ENCODE peak calls at places on chromosomes 5 and 9, in seven cellular contexts. G, F, D, M, S, Y and U are unnamed samples.
A peak's percentile ranks its signal among the peaks of the same experiment; 100 is the strongest.

GRCh38 chr5:6396836-6397535 is 18.6 kb upstream of the MED10 start:
- DNase-seq in G (no peak), F (no peak), D (no peak), M (no peak), S (no peak), Y (no peak), U (no peak)

GRCh38 chr5:157651623-157652376 is 438 bp downstream of the SOX30 start:
- DNase-seq in G (peak; percentile 38), F (no peak), D (peak; percentile 86), M (peak; percentile 87), S (peak; percentile 16), Y (no peak), U (peak; percentile 79)

GRCh38 chr5:133482033-133482432 is 130.3 kb downstream of the FSTL4 start:
- DNase-seq in G (no peak), F (no peak), D (no peak), M (no peak), S (no peak), Y (no peak), U (no peak)

GRCh38 chr9:83959061-83959460 is 21.0 kb downstream of the HNRNPK start:
- DNase-seq in G (no peak), F (no peak), D (no peak), M (no peak), S (no peak), Y (no peak), U (no peak)

GRCh38 chr9:95822583-95823431 is 52.7 kb upstream of the ERCC6L2 start:
- DNase-seq in G (no peak), F (no peak), D (no peak), M (no peak), S (no peak), Y (no peak), U (no peak)

GRCh38 chr9:121447341-121447834 is 52.3 kb downstream of the GGTA1 start:
- DNase-seq in G (no peak), F (no peak), D (no peak), M (no peak), S (no peak), Y (no peak), U (no peak)

GRCh38 chr9:28234899-28235277 is 661.6 kb upstream of the C9orf72 start:
- DNase-seq in G (no peak), F (no peak), D (no peak), M (no peak), S (no peak), Y (no peak), U (no peak)

GRCh38 chr5:56279979-56280378 is 46.8 kb upstream of the ANKRD55 start:
- DNase-seq in G (no peak), F (no peak), D (no peak), M (no peak), S (no peak), Y (no peak), U (no peak)

GRCh38 chr9:133888048-133888778 is 103.9 kb downstream of the VAV2 start:
- DNase-seq in G (no peak), F (no peak), D (no peak), M (no peak), S (no peak), Y (no peak), U (no peak)

GRCh38 chr9:69174645-69175487 is 789 bp downstream of the TJP2 start:
- DNase-seq in G (peak; percentile 32), F (peak; percentile 57), D (peak; percentile 21), M (no peak), S (peak; percentile 66), Y (no peak), U (peak; percentile 68)

GRCh38 chr9:72971411-72971810 is 18.6 kb upstream of the ALDH1A1 start:
- DNase-seq in G (no peak), F (no peak), D (no peak), M (no peak), S (no peak), Y (no peak), U (no peak)

GRCh38 chr9:121652037-121652837 is 803 bp downstream of the DAB2IP start:
- DNase-seq in G (no peak), F (no peak), D (peak; percentile 51), M (no peak), S (peak; percentile 49), Y (no peak), U (no peak)

GRCh38 chr5:142841511-142842255 is 71.5 kb downstream of the ARHGAP26 start:
- DNase-seq in G (no peak), F (peak; percentile 47), D (no peak), M (peak; percentile 69), S (peak; percentile 36), Y (no peak), U (peak; percentile 79)

GRCh38 chr5:26193626-26194025 is 844.8 kb downstream of the CDH9 start:
- DNase-seq in G (no peak), F (no peak), D (no peak), M (no peak), S (no peak), Y (no peak), U (no peak)

GRCh38 chr5:142720561-142721275 is 34.8 kb upstream of the FGF1 start:
- DNase-seq in G (no peak), F (no peak), D (peak; percentile 58), M (peak; percentile 76), S (no peak), Y (no peak), U (no peak)

GRCh38 chr5:128669803-128670202 is 131.8 kb upstream of the FBN2 start:
- DNase-seq in G (no peak), F (no peak), D (no peak), M (no peak), S (no peak), Y (no peak), U (no peak)

GRCh38 chr5:128665747-128666355 is 127.8 kb upstream of the FBN2 start:
- DNase-seq in G (no peak), F (no peak), D (no peak), M (no peak), S (no peak), Y (no peak), U (no peak)

GRCh38 chr5:128667751-128668150 is 129.7 kb upstream of the FBN2 start:
- DNase-seq in G (no peak), F (no peak), D (no peak), M (no peak), S (no peak), Y (no peak), U (no peak)

GRCh38 chr5:128668921-128669320 is 130.9 kb upstream of the FBN2 start:
- DNase-seq in G (no peak), F (no peak), D (no peak), M (no peak), S (no peak), Y (no peak), U (no peak)

DNA sequence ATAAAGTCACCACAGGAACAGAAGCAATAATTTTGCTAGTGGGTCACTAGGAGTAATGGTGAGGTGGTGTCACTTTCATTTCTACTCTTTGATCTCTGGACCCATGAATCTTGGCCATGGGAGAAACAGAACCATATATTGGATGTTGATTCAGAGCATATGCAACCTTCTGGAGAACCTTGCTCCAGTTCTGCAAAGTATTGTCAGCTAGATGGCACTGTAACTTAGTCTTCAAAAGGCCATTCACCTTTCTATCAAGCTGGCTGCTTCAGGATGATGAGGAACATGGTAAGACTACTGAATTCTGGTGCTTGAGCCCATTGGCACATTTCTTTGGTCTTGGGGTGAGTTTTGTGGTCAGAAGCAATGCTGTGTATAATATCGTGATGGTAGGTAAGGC is 129.1 kb upstream of the FBN2 start:
- DNase-seq in G (no peak), F (no peak), D (no peak), M (no peak), S (no peak), Y (no peak), U (no peak)
- TF ChIP-seq CTCF in G (no peak), F (no peak), D (no peak), M (no peak), S (no peak), Y (peak; percentile 23), U (no peak)

DNA sequence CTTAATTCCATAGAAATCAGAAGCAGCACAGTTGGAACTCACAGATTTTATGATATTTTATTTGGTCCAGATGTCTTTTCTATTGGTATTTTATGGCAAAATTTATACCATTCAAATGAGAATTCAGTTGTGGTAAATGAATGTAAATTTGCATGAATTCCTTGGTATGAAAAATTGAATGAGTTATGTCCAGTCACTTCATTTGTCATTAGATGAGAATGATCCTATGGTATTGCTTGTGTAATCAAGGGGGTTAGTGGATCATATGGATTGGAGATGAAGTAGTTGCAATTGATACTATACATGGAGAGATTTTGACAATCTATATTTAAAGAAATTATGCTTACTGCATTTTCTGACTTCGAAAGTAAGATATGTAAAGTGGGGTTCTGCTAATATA is 188.1 kb downstream of the KDM4C start:
- DNase-seq in G (no peak), F (no peak), D (no peak), M (no peak), S (no peak), Y (no peak), U (no peak)
- TF ChIP-seq POLR2A in G (no peak), F (no peak), D (no peak), M (no peak), S (no peak), Y (no peak), U (no peak)

GRCh38 chr5:149775785-149776184 is 45.7 kb downstream of the PPARGC1B start:
- DNase-seq in G (no peak), F (no peak), D (no peak), M (no peak), S (no peak), Y (peak; percentile 40), U (no peak)
- TF ChIP-seq CTCF in G (no peak), F (no peak), D (peak; percentile 27), M (peak; percentile 47), S (no peak), Y (peak; percentile 54), U (no peak)

GRCh38 chr9:126722252-126722921 is 82.5 kb upstream of the ZBTB43 start:
- DNase-seq in G (peak; percentile 88), F (peak; percentile 59), D (peak; percentile 84), M (peak; percentile 92), S (peak; percentile 43), Y (peak; percentile 62), U (peak; percentile 90)

GRCh38 chr9:126722922-126723806 is 81.7 kb upstream of the ZBTB43 start:
- DNase-seq in G (peak; percentile 53), F (peak; percentile 7), D (peak; percentile 61), M (peak; percentile 79), S (no peak), Y (no peak), U (peak; percentile 80)

GRCh38 chr9:126721531-126722098 is 83.2 kb upstream of the ZBTB43 start:
- DNase-seq in G (no peak), F (no peak), D (no peak), M (no peak), S (no peak), Y (no peak), U (no peak)

GRCh38 chr9:126720661-126721530 is 83.9 kb upstream of the ZBTB43 start:
- DNase-seq in G (no peak), F (no peak), D (no peak), M (no peak), S (no peak), Y (no peak), U (no peak)

DNA sequence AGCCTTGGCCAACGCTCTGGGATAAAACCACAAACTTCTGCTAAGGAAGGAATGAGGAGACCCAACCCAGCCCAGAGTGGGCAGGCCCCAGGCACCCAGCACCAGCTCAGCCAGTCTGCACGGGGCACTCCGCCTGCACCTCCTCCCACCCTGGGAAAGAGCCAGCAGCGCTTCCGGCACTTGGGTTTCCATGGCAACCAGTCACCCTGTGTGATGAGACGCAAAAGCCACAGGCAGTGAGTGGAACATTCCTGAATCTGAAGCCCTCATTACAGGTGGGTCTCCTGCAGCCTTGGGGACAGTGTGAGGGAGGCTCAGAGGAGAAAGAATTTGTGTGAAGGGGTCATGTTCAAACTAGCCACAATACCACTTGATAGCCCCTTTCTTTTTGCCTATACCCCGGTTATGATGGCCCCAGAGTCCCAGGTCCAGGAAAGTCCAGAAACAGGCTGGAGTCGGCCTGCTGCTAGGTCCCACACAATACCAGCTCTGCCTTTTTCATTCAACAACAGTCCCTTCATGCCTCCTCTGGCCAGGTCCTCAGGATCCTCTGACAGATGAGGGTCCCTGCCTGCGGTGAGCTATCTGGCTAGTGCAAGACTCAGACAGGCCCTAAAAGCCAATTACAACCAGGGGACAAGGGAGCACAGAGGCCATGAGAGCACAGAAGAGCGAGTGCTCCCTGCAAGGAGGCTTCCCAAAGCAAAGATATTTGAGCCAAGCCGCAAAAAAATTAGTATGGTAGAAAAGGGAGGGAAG is 85.0 kb upstream of the ZBTB43 start:
- DNase-seq in G (peak; percentile 81), F (peak; percentile 59), D (peak; percentile 73), M (peak; percentile 90), S (no peak), Y (no peak), U (peak; percentile 85)
- TF ChIP-seq POLR2A in G (no peak), F (no peak), D (no peak), M (no peak), S (no peak), Y (no peak), U (no peak)